ENCODE peak calls at places on chromosomes 3 and 15, in nine cellular contexts. One of them, this sample, is unnamed.

GRCh38 chr15:95296626-95297025 is 1033.9 kb upstream of the NR2F2 start:
- DNase-seq in tibial artery: no peak
- DNase-seq in lower lobe of right lung: no peak
- DNase-seq in cardiac muscle cell: peak; percentile 51
- DNase-seq in A549: no peak
- DNase-seq in body of pancreas: no peak
- DNase-seq in thoracic aorta: no peak
- DNase-seq in CD8-positive, alpha-beta memory T cell: no peak
- DNase-seq in CD8-positive, alpha-beta T cell: no peak
- DNase-seq in this sample: no peak

GRCh38 chr3:126349611-126350501 is 7.4 kb downstream of the KLF15 start:
- DNase-seq in tibial artery: peak; percentile 65
- DNase-seq in lower lobe of right lung: peak; percentile 31
- DNase-seq in cardiac muscle cell: no peak
- DNase-seq in A549: no peak
- DNase-seq in body of pancreas: peak; percentile 7
- DNase-seq in thoracic aorta: no peak
- DNase-seq in CD8-positive, alpha-beta memory T cell: no peak
- DNase-seq in CD8-positive, alpha-beta T cell: no peak
- DNase-seq in this sample: no peak

GRCh38 chr3:155981669-155982068 is 111.2 kb downstream of the GMPS start:
- DNase-seq in tibial artery: no peak
- DNase-seq in lower lobe of right lung: no peak
- DNase-seq in cardiac muscle cell: no peak
- DNase-seq in A549: no peak
- DNase-seq in body of pancreas: no peak
- DNase-seq in thoracic aorta: no peak
- DNase-seq in CD8-positive, alpha-beta memory T cell: no peak
- DNase-seq in CD8-positive, alpha-beta T cell: no peak
- DNase-seq in this sample: no peak

GRCh38 chr15:57097246-57097645 is 178.8 kb downstream of the TCF12 start:
- DNase-seq in tibial artery: no peak
- DNase-seq in lower lobe of right lung: no peak
- DNase-seq in cardiac muscle cell: no peak
- DNase-seq in A549: no peak
- DNase-seq in body of pancreas: no peak
- DNase-seq in thoracic aorta: no peak
- DNase-seq in CD8-positive, alpha-beta memory T cell: no peak
- DNase-seq in CD8-positive, alpha-beta T cell: no peak
- DNase-seq in this sample: no peak

GRCh38 chr15:74696398-74696729 is 540 bp upstream of the EDC3 start:
- DNase-seq in tibial artery: no peak
- DNase-seq in lower lobe of right lung: no peak
- DNase-seq in cardiac muscle cell: no peak
- DNase-seq in A549: no peak
- DNase-seq in body of pancreas: no peak
- DNase-seq in thoracic aorta: no peak
- DNase-seq in CD8-positive, alpha-beta memory T cell: no peak
- DNase-seq in CD8-positive, alpha-beta T cell: no peak
- DNase-seq in this sample: no peak

GRCh38 chr3:14209596-14210280 is 31.1 kb downstream of the LSM3 start:
- DNase-seq in tibial artery: no peak
- DNase-seq in lower lobe of right lung: no peak
- DNase-seq in cardiac muscle cell: no peak
- DNase-seq in A549: no peak
- DNase-seq in body of pancreas: no peak
- DNase-seq in thoracic aorta: no peak
- DNase-seq in CD8-positive, alpha-beta memory T cell: no peak
- DNase-seq in CD8-positive, alpha-beta T cell: no peak
- DNase-seq in this sample: no peak

GRCh38 chr3:155462672-155463071 is 169.2 kb upstream of the STRIT1 start:
- DNase-seq in tibial artery: no peak
- DNase-seq in lower lobe of right lung: no peak
- DNase-seq in cardiac muscle cell: no peak
- DNase-seq in A549: no peak
- DNase-seq in body of pancreas: no peak
- DNase-seq in thoracic aorta: no peak
- DNase-seq in CD8-positive, alpha-beta memory T cell: no peak
- DNase-seq in CD8-positive, alpha-beta T cell: no peak
- DNase-seq in this sample: no peak

GRCh38 chr3:38039899-38040261 is 872 bp downstream of the DLEC1 start:
- DNase-seq in tibial artery: peak; percentile 83
- DNase-seq in lower lobe of right lung: peak; percentile 84
- DNase-seq in cardiac muscle cell: no peak
- DNase-seq in A549: no peak
- DNase-seq in body of pancreas: no peak
- DNase-seq in thoracic aorta: no peak
- DNase-seq in CD8-positive, alpha-beta memory T cell: peak; percentile 41
- DNase-seq in CD8-positive, alpha-beta T cell: peak; percentile 45
- DNase-seq in this sample: peak; percentile 64

GRCh38 chr15:92638709-92639365 is 16.7 kb downstream of the FAM174B start:
- DNase-seq in tibial artery: no peak
- DNase-seq in lower lobe of right lung: peak; percentile 71
- DNase-seq in cardiac muscle cell: no peak
- DNase-seq in A549: no peak
- DNase-seq in body of pancreas: peak; percentile 65
- DNase-seq in thoracic aorta: no peak
- DNase-seq in CD8-positive, alpha-beta memory T cell: no peak
- DNase-seq in CD8-positive, alpha-beta T cell: no peak
- DNase-seq in this sample: no peak

GRCh38 chr3:116034071-116034470 is 410.8 kb downstream of the GAP43 start:
- DNase-seq in tibial artery: no peak
- DNase-seq in lower lobe of right lung: no peak
- DNase-seq in cardiac muscle cell: no peak
- DNase-seq in A549: no peak
- DNase-seq in body of pancreas: no peak
- DNase-seq in thoracic aorta: no peak
- DNase-seq in CD8-positive, alpha-beta memory T cell: no peak
- DNase-seq in CD8-positive, alpha-beta T cell: no peak
- DNase-seq in this sample: no peak

GRCh38 chr3:143786229-143787199 is 61.8 kb downstream of the SLC9A9 start:
- DNase-seq in tibial artery: peak; percentile 79
- DNase-seq in lower lobe of right lung: no peak
- DNase-seq in cardiac muscle cell: peak; percentile 16
- DNase-seq in A549: no peak
- DNase-seq in body of pancreas: no peak
- DNase-seq in thoracic aorta: no peak
- DNase-seq in CD8-positive, alpha-beta memory T cell: no peak
- DNase-seq in CD8-positive, alpha-beta T cell: no peak
- DNase-seq in this sample: peak; percentile 48

DNA sequence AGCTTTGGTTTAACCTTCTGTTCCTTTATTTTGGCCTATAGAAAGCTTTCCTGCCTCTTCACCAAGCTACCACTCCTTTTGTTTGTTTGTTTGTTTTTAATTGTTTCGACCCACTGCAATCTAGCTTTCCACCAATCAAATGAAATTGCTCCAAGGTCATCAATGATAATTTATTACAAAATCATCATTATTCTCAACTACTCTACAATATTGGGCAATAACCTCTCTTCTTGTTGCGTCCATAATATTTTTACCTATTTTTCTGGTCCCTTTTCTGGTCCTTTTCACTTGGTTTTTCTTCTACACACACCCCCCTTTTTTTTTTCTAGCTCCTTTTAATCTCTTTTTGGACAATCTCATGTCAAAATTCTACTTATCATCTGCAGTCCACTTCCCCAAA is 10.9 kb upstream of the ANKRD28 start:
- DNase-seq in tibial artery: no peak
- DNase-seq in lower lobe of right lung: no peak
- DNase-seq in cardiac muscle cell: no peak
- DNase-seq in A549: no peak
- DNase-seq in body of pancreas: no peak
- DNase-seq in thoracic aorta: no peak
- DNase-seq in CD8-positive, alpha-beta memory T cell: no peak
- DNase-seq in CD8-positive, alpha-beta T cell: no peak
- DNase-seq in this sample: no peak
- H3K4me1 ChIP-seq in tibial artery: no peaks in the 10 kb centered on the region
- H3K4me1 ChIP-seq in lower lobe of right lung: peaks cover 32% of the 10 kb centered on the region
- H3K4me1 ChIP-seq in cardiac muscle cell: no peaks in the 10 kb centered on the region
- H3K4me1 ChIP-seq in A549: peaks cover 39% of the 10 kb centered on the region
- H3K4me1 ChIP-seq in body of pancreas: peaks cover 22% of the 10 kb centered on the region
- H3K4me1 ChIP-seq in thoracic aorta: peaks cover 9% of the 10 kb centered on the region
- H3K4me1 ChIP-seq in CD8-positive, alpha-beta memory T cell: no peaks in the 10 kb centered on the region
- H3K4me1 ChIP-seq in CD8-positive, alpha-beta T cell: peaks cover 4% of the 10 kb centered on the region
- H3K4me1 ChIP-seq in this sample: peaks cover 28% of the 10 kb centered on the region

GRCh38 chr15:64683378-64683777 is 92.0 kb downstream of the RBPMS2 start:
- DNase-seq in tibial artery: no peak
- DNase-seq in lower lobe of right lung: no peak
- DNase-seq in cardiac muscle cell: no peak
- DNase-seq in A549: no peak
- DNase-seq in body of pancreas: no peak
- DNase-seq in thoracic aorta: no peak
- DNase-seq in CD8-positive, alpha-beta memory T cell: no peak
- DNase-seq in CD8-positive, alpha-beta T cell: no peak
- DNase-seq in this sample: no peak

GRCh38 chr15:64685230-64685886 is 90.0 kb downstream of the RBPMS2 start:
- DNase-seq in tibial artery: no peak
- DNase-seq in lower lobe of right lung: no peak
- DNase-seq in cardiac muscle cell: no peak
- DNase-seq in A549: no peak
- DNase-seq in body of pancreas: no peak
- DNase-seq in thoracic aorta: no peak
- DNase-seq in CD8-positive, alpha-beta memory T cell: no peak
- DNase-seq in CD8-positive, alpha-beta T cell: no peak
- DNase-seq in this sample: no peak

GRCh38 chr15:64678126-64678819 is 97.1 kb downstream of the RBPMS2 start:
- DNase-seq in tibial artery: no peak
- DNase-seq in lower lobe of right lung: no peak
- DNase-seq in cardiac muscle cell: no peak
- DNase-seq in A549: no peak
- DNase-seq in body of pancreas: no peak
- DNase-seq in thoracic aorta: no peak
- DNase-seq in CD8-positive, alpha-beta memory T cell: no peak
- DNase-seq in CD8-positive, alpha-beta T cell: no peak
- DNase-seq in this sample: no peak

GRCh38 chr15:64682255-64682654 is 93.1 kb downstream of the RBPMS2 start:
- DNase-seq in tibial artery: no peak
- DNase-seq in lower lobe of right lung: no peak
- DNase-seq in cardiac muscle cell: no peak
- DNase-seq in A549: no peak
- DNase-seq in body of pancreas: no peak
- DNase-seq in thoracic aorta: no peak
- DNase-seq in CD8-positive, alpha-beta memory T cell: no peak
- DNase-seq in CD8-positive, alpha-beta T cell: no peak
- DNase-seq in this sample: no peak

DNA sequence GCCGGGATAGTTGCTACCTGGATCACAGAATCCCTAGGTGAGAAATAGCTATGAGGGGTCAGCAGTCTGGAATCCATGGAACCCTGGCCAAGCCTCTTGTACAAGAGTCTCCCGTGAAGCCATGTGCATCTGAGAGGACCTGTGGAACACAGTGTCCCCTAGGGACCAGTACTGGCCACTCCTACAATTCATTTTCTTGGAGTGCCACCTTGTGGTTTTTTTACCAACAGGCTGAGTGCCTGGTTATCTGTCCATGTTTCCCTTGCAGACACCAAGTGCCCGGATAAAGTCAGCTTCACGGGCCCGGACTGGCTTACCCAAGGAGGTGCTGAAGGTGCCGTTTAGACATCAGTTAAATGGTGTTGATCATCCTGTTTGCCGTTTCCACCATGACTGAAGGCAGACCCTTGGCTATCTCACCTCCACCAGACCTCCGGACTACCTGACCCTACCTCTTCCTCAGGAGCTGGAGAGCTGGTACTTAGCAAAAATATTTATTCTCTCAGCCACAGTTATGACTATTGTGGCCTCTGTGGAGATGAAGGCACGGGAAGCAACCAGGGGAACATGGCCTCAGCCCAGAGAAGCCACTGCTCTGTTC is 93.9 kb downstream of the RBPMS2 start:
- DNase-seq in tibial artery: no peak
- DNase-seq in lower lobe of right lung: no peak
- DNase-seq in cardiac muscle cell: peak; percentile 88
- DNase-seq in A549: peak; percentile 98
- DNase-seq in body of pancreas: peak; percentile 57
- DNase-seq in thoracic aorta: no peak
- DNase-seq in CD8-positive, alpha-beta memory T cell: no peak
- DNase-seq in CD8-positive, alpha-beta T cell: no peak
- DNase-seq in this sample: no peak
- H3K27ac ChIP-seq in tibial artery: no peak overlapping the region
- H3K27ac ChIP-seq in lower lobe of right lung: peak overlapping the region; percentile 1
- H3K27ac ChIP-seq in cardiac muscle cell: no peak overlapping the region
- H3K27ac ChIP-seq in A549: no peak overlapping the region
- H3K27ac ChIP-seq in body of pancreas: no peak overlapping the region
- H3K27ac ChIP-seq in thoracic aorta: no peak overlapping the region
- H3K27ac ChIP-seq in CD8-positive, alpha-beta memory T cell: no peak overlapping the region
- H3K27ac ChIP-seq in CD8-positive, alpha-beta T cell: no peak overlapping the region
- H3K27ac ChIP-seq in this sample: peak overlapping the region; percentile 14

GRCh38 chr3:114624676-114625181 is 330.9 kb downstream of the TIGIT start:
- DNase-seq in tibial artery: peak; percentile 98
- DNase-seq in lower lobe of right lung: peak; percentile 71
- DNase-seq in cardiac muscle cell: no peak
- DNase-seq in A549: peak; percentile 68
- DNase-seq in body of pancreas: peak; percentile 78
- DNase-seq in thoracic aorta: peak; percentile 97
- DNase-seq in CD8-positive, alpha-beta memory T cell: no peak
- DNase-seq in CD8-positive, alpha-beta T cell: no peak
- DNase-seq in this sample: peak; percentile 92
- H3K4me3 ChIP-seq in tibial artery: peak overlapping the region; percentile 42
- H3K4me3 ChIP-seq in lower lobe of right lung: peak overlapping the region; percentile 41
- H3K4me3 ChIP-seq in cardiac muscle cell: no peak overlapping the region
- H3K4me3 ChIP-seq in A549: peak overlapping the region; percentile 40
- H3K4me3 ChIP-seq in body of pancreas: no peak overlapping the region
- H3K4me3 ChIP-seq in thoracic aorta: peak overlapping the region; percentile 72
- H3K4me3 ChIP-seq in CD8-positive, alpha-beta memory T cell: no peak overlapping the region
- H3K4me3 ChIP-seq in CD8-positive, alpha-beta T cell: no peak overlapping the region
- H3K4me3 ChIP-seq in this sample: peak overlapping the region; percentile 68

GRCh38 chr15:79887054-79887453 is 9.8 kb downstream of the MTHFS start:
- DNase-seq in tibial artery: no peak
- DNase-seq in lower lobe of right lung: no peak
- DNase-seq in cardiac muscle cell: no peak
- DNase-seq in A549: no peak
- DNase-seq in body of pancreas: no peak
- DNase-seq in thoracic aorta: no peak
- DNase-seq in CD8-positive, alpha-beta memory T cell: no peak
- DNase-seq in CD8-positive, alpha-beta T cell: no peak
- DNase-seq in this sample: no peak

GRCh38 chr15:79884204-79884596 is 12.6 kb downstream of the MTHFS start:
- DNase-seq in tibial artery: no peak
- DNase-seq in lower lobe of right lung: no peak
- DNase-seq in cardiac muscle cell: no peak
- DNase-seq in A549: no peak
- DNase-seq in body of pancreas: no peak
- DNase-seq in thoracic aorta: no peak
- DNase-seq in CD8-positive, alpha-beta memory T cell: no peak
- DNase-seq in CD8-positive, alpha-beta T cell: no peak
- DNase-seq in this sample: no peak

GRCh38 chr15:79883579-79884203 is 13.1 kb downstream of the MTHFS start:
- DNase-seq in tibial artery: no peak
- DNase-seq in lower lobe of right lung: no peak
- DNase-seq in cardiac muscle cell: no peak
- DNase-seq in A549: no peak
- DNase-seq in body of pancreas: no peak
- DNase-seq in thoracic aorta: no peak
- DNase-seq in CD8-positive, alpha-beta memory T cell: no peak
- DNase-seq in CD8-positive, alpha-beta T cell: no peak
- DNase-seq in this sample: no peak

GRCh38 chr15:79887517-79887916 is 9.3 kb downstream of the MTHFS start:
- DNase-seq in tibial artery: no peak
- DNase-seq in lower lobe of right lung: no peak
- DNase-seq in cardiac muscle cell: no peak
- DNase-seq in A549: no peak
- DNase-seq in body of pancreas: no peak
- DNase-seq in thoracic aorta: no peak
- DNase-seq in CD8-positive, alpha-beta memory T cell: no peak
- DNase-seq in CD8-positive, alpha-beta T cell: no peak
- DNase-seq in this sample: no peak

GRCh38 chr15:79886119-79886518 is 10.7 kb downstream of the MTHFS start:
- DNase-seq in tibial artery: no peak
- DNase-seq in lower lobe of right lung: no peak
- DNase-seq in cardiac muscle cell: no peak
- DNase-seq in A549: no peak
- DNase-seq in body of pancreas: no peak
- DNase-seq in thoracic aorta: no peak
- DNase-seq in CD8-positive, alpha-beta memory T cell: no peak
- DNase-seq in CD8-positive, alpha-beta T cell: no peak
- DNase-seq in this sample: no peak
- H3K4me1 ChIP-seq in tibial artery: no peaks in the 10 kb centered on the region
- H3K4me1 ChIP-seq in lower lobe of right lung: no peaks in the 10 kb centered on the region
- H3K4me1 ChIP-seq in cardiac muscle cell: peaks cover 16% of the 10 kb centered on the region
- H3K4me1 ChIP-seq in A549: peaks cover 10% of the 10 kb centered on the region
- H3K4me1 ChIP-seq in body of pancreas: peaks cover 82% of the 10 kb centered on the region
- H3K4me1 ChIP-seq in thoracic aorta: no peaks in the 10 kb centered on the region
- H3K4me1 ChIP-seq in CD8-positive, alpha-beta memory T cell: peaks cover 8% of the 10 kb centered on the region
- H3K4me1 ChIP-seq in CD8-positive, alpha-beta T cell: peaks cover 3% of the 10 kb centered on the region
- H3K4me1 ChIP-seq in this sample: peaks cover 9% of the 10 kb centered on the region

This sample was measured in left ventricle myocardium inferior.